ENCODE peak calls at places on chromosomes 2 and 18, in six cellular contexts. D is psoas muscle, F is NCI-H2081, S is cardiac septum, K is ovary, B is NCI-H1930. G is an unnamed sample.

GRCh38 chr2:236521556-236521955 is 48.1 kb upstream of the ACKR3 start:
- DNase-seq in F (no peak), D (no peak), B (no peak), S (no peak), K (no peak), G (no peak)

GRCh38 chr2:83756219-83756618 is 702.9 kb downstream of the SUCLG1 start:
- DNase-seq in F (no peak), K (no peak), D (no peak), B (no peak), S (no peak), G (no peak)

GRCh38 chr18:59460060-59460395 is 101.0 kb upstream of the LMAN1 start:
- DNase-seq in K (no peak), B (no peak), S (no peak), F (no peak), D (no peak), G (no peak)

GRCh38 chr2:7730449-7730848 is 813.2 kb downstream of the RNF144A start:
- DNase-seq in B (no peak), K (no peak), D (no peak), F (no peak), S (no peak), G (no peak)

GRCh38 chr2:172977330-172978052 is 98.2 kb upstream of the MAP3K20 start:
- DNase-seq in B (no peak), F (no peak), D (no peak), S (no peak), K (peak; percentile 41), G (no peak)

GRCh38 chr2:215377283-215377682 is 58.6 kb downstream of the FN1 start:
- DNase-seq in B (no peak), K (no peak), S (no peak), F (no peak), D (no peak), G (no peak)

GRCh38 chr2:54952425-54952824 is 97.8 kb downstream of the RTN4 start:
- DNase-seq in S (no peak), F (no peak), K (no peak), D (no peak), B (no peak), G (no peak)

GRCh38 chr2:223464071-223464470 is 138.1 kb downstream of the SCG2 start:
- DNase-seq in F (no peak), B (no peak), K (no peak), D (no peak), S (no peak), G (no peak)

GRCh38 chr2:38443021-38443541 is 66.0 kb upstream of the ATL2 start:
- DNase-seq in K (no peak), B (no peak), D (no peak), S (no peak), F (no peak), G (no peak)

GRCh38 chr2:53253244-53253643 is 514.4 kb upstream of the CHAC2 start:
- DNase-seq in S (no peak), K (no peak), F (no peak), D (no peak), B (no peak), G (no peak)

GRCh38 chr18:76177160-76177559 is 317.9 kb downstream of the ZNF516 start:
- DNase-seq in F (no peak), S (no peak), B (no peak), D (no peak), K (no peak), G (no peak)

GRCh38 chr18:30034818-30035217 is 1007.7 kb downstream of the DSC3 start:
- DNase-seq in F (no peak), S (no peak), K (no peak), B (no peak), D (no peak), G (no peak)

GRCh38 chr2:15882761-15883497 is 57.4 kb upstream of the MYCN start:
- DNase-seq in S (no peak), D (no peak), B (no peak), K (no peak), F (no peak), G (no peak)

GRCh38 chr2:99171377-99172140 is 9.3 kb downstream of the MITD1 start:
- DNase-seq in D (no peak), B (no peak), K (no peak), F (no peak), S (no peak), G (no peak)

GRCh38 chr2:121197369-121198091 is 87.5 kb downstream of the TFCP2L1 start:
- DNase-seq in S (peak; percentile 87), D (peak; percentile 82), K (no peak), F (no peak), B (no peak), G (no peak)

GRCh38 chr2:14942991-14943390 is 310.5 kb downstream of the LRATD1 start:
- DNase-seq in K (no peak), F (no peak), D (no peak), S (no peak), B (no peak), G (no peak)

GRCh38 chr2:210162466-210163124 is 8.6 kb downstream of the KANSL1L start:
- DNase-seq in K (no peak), D (no peak), B (no peak), F (no peak), S (no peak), G (no peak)

GRCh38 chr2:160063895-160064577 is 1.6 kb upstream of the PLA2R1 start:
- DNase-seq in B (no peak), S (no peak), D (no peak), K (no peak), F (no peak), G (no peak)

GRCh38 chr2:3112131-3112530 is 265.5 kb downstream of the EIPR1 start:
- DNase-seq in B (no peak), D (no peak), S (no peak), F (no peak), K (no peak), G (no peak)

GRCh38 chr18:37435150-37435872 is 130.3 kb downstream of the CELF4 start:
- DNase-seq in B (no peak), D (no peak), S (no peak), K (no peak), F (no peak), G (no peak)

GRCh38 chr2:23767871-23768611 is 158.9 kb downstream of the ATAD2B start:
- DNase-seq in F (no peak), B (no peak), D (no peak), S (no peak), K (no peak), G (no peak)

GRCh38 chr2:198321522-198322088 is 517.2 kb downstream of the PLCL1 start:
- DNase-seq in D (no peak), B (no peak), F (no peak), S (no peak), K (no peak), G (no peak)

GRCh38 chr2:20523798-20524197 is 76.9 kb downstream of the RHOB start:
- DNase-seq in D (no peak), K (no peak), F (no peak), S (no peak), B (no peak), G (no peak)

GRCh38 chr2:39515273-39515896 is 78.3 kb upstream of the MAP4K3 start:
- DNase-seq in S (no peak), K (no peak), F (no peak), D (no peak), B (no peak), G (no peak)

GRCh38 chr18:55322176-55322735 is 265.7 kb downstream of the TCF4 start:
- DNase-seq in F (peak; percentile 89), S (peak; percentile 82), B (no peak), D (peak; percentile 90), K (peak; percentile 89), G (peak; percentile 57)

GRCh38 chr2:113762377-113763118 is 6.1 kb upstream of the SLC35F5 start:
- DNase-seq in K (no peak), B (no peak), S (no peak), D (no peak), F (no peak), G (no peak)

GRCh38 chr2:229980440-229981184 is 58.3 kb downstream of the FBXO36 start:
- DNase-seq in B (no peak), F (peak; percentile 11), D (peak; percentile 41), S (no peak), K (peak; percentile 68), G (no peak)

GRCh38 chr18:6629635-6630140 is 99.8 kb upstream of the ARHGAP28 start:
- DNase-seq in D (no peak), S (no peak), B (no peak), F (no peak), K (no peak), G (no peak)

GRCh38 chr2:147844691-147845607 is at the start of gene ACVR2A:
- DNase-seq in S (no peak), F (peak; percentile 75), D (peak; percentile 17), K (peak; percentile 23), B (no peak), G (peak; percentile 56)

GRCh38 chr2:32844253-32844652 is 102.5 kb upstream of the LTBP1 start:
- DNase-seq in B (no peak), F (no peak), K (no peak), S (no peak), D (no peak), G (no peak)